ENCODE peak calls at places on chromosomes 12 and 14, in ten cellular contexts. U is lung; C is effector memory CD4-positive, alpha-beta T cell; N is tibial artery; J is AG04450; Y is neuronal stem cell; G is cardiac fibroblast; A is body of pancreas; I is fibroblast of lung; T is A549. M is an unnamed sample.
A peak's percentile ranks its signal among the peaks of the same experiment; 100 is the strongest.

GRCh38 chr12:31618228-31619025 is 27.5 kb upstream of the DENND5B start:
- DNase-seq in U (no peak), C (no peak), N (no peak), J (no peak), Y (no peak), G (peak; percentile 14), A (no peak), I (peak; percentile 18), T (no peak), M (no peak)

GRCh38 chr14:100451264-100451663 is 128.1 kb downstream of the SLC25A47 start:
- DNase-seq in U (no peak), C (no peak), N (no peak), J (no peak), Y (no peak), G (no peak), A (no peak), I (no peak), T (no peak), M (no peak)

GRCh38 chr14:90814806-90815566 is 1.2 kb downstream of the TTC7B start:
- DNase-seq in U (no peak), C (no peak), N (no peak), J (no peak), Y (no peak), G (no peak), A (no peak), I (no peak), T (no peak), M (no peak)

GRCh38 chr14:41297961-41298690 is 308.6 kb upstream of the LRFN5 start:
- DNase-seq in U (no peak), C (no peak), N (no peak), J (no peak), Y (no peak), G (no peak), A (no peak), I (no peak), T (no peak), M (no peak)

GRCh38 chr12:62933871-62934798 is 815 bp downstream of the PPM1H start:
- DNase-seq in U (peak; percentile 38), C (no peak), N (peak; percentile 25), J (no peak), Y (peak; percentile 29), G (peak; percentile 33), A (peak; percentile 20), I (peak; percentile 9), T (peak; percentile 48), M (no peak)

GRCh38 chr12:106919910-106920544 is 35.7 kb upstream of the TMEM263 start:
- DNase-seq in U (no peak), C (no peak), N (no peak), J (peak; percentile 16), Y (peak; percentile 35), G (peak; percentile 75), A (peak; percentile 30), I (peak; percentile 77), T (peak; percentile 55), M (no peak)

GRCh38 chr14:55054098-55054497 is 2.7 kb downstream of the MAPK1IP1L start:
- DNase-seq in U (no peak), C (no peak), N (no peak), J (no peak), Y (no peak), G (no peak), A (no peak), I (no peak), T (no peak), M (no peak)

GRCh38 chr14:105865266-105865903 is 339.0 kb downstream of the TMEM121 start:
- DNase-seq in U (no peak), C (no peak), N (no peak), J (no peak), Y (no peak), G (no peak), A (no peak), I (no peak), T (no peak), M (no peak)

GRCh38 chr12:2803635-2804380 is 8.7 kb upstream of the ITFG2 start:
- DNase-seq in U (no peak), C (no peak), N (no peak), J (no peak), Y (no peak), G (no peak), A (no peak), I (no peak), T (no peak), M (no peak)

GRCh38 chr14:100526632-100527031 is 60.6 kb downstream of the BEGAIN start:
- DNase-seq in U (no peak), C (no peak), N (no peak), J (no peak), Y (no peak), G (no peak), A (no peak), I (no peak), T (no peak), M (no peak)

GRCh38 chr14:70901218-70901772 is 6.0 kb upstream of the PCNX1 start:
- DNase-seq in U (no peak), C (no peak), N (no peak), J (no peak), Y (no peak), G (peak; percentile 76), A (no peak), I (peak; percentile 22), T (no peak), M (no peak)

GRCh38 chr14:41607119-41607785 is 576 bp downstream of the LRFN5 start:
- DNase-seq in U (no peak), C (no peak), N (no peak), J (no peak), Y (no peak), G (peak; percentile 36), A (no peak), I (peak; percentile 61), T (no peak), M (no peak)

GRCh38 chr12:68477256-68477655 is 133.4 kb upstream of the RAP1B start:
- DNase-seq in U (no peak), C (no peak), N (no peak), J (no peak), Y (no peak), G (no peak), A (no peak), I (no peak), T (no peak), M (no peak)

GRCh38 chr14:96461950-96462798 is 40.0 kb upstream of the PAPOLA start:
- DNase-seq in U (no peak), C (no peak), N (no peak), J (no peak), Y (no peak), G (no peak), A (peak; percentile 88), I (no peak), T (no peak), M (peak; percentile 3)

GRCh38 chr12:11697670-11698387 is 48.4 kb downstream of the ETV6 start:
- DNase-seq in U (no peak), C (no peak), N (peak; percentile 44), J (no peak), Y (no peak), G (peak; percentile 90), A (no peak), I (peak; percentile 37), T (no peak), M (no peak)
- H3K4me3 ChIP-seq in U (no peak overlapping the region), C (no peak overlapping the region), N (no peak overlapping the region), J (no peak overlapping the region), Y (no peak overlapping the region), G (no peak overlapping the region), A (no peak overlapping the region), I (no peak overlapping the region), T (no peak overlapping the region), M (no peak overlapping the region)

DNA sequence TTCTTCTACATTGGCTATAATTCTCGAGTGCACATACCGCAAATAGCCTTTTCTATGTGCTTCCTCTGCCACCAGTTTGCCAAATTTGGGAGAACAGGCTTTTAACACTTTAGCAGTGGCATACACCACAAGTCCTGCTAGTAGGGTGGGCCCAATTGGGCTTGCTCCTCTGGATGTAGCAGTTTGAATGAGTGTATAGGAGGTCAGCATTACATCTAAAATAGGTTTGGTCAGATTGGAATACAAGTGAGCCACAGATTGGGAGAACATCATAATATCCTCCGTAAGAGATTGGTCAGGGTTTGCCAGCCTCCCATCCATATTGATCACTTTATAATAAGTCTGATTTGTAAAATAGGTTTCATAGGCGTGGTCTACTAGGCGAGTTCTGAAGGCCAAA is 902 bp downstream of the ABCD2 start:
- DNase-seq in U (no peak), C (no peak), N (no peak), J (no peak), Y (no peak), G (no peak), A (no peak), I (no peak), T (no peak), M (no peak)
- H3K4me3 ChIP-seq in U (no peak overlapping the region), C (peak overlapping the region; percentile 72), N (peak overlapping the region; percentile 47), J (no peak overlapping the region), Y (peak overlapping the region; percentile 58), G (no peak overlapping the region), A (no peak overlapping the region), I (peak overlapping the region; percentile 92), T (no peak overlapping the region), M (peak overlapping the region; percentile 71)

GRCh38 chr12:24901975-24902461 is 46.9 kb downstream of the BCAT1 start:
- DNase-seq in U (no peak), C (no peak), N (no peak), J (no peak), Y (peak; percentile 77), G (no peak), A (no peak), I (no peak), T (no peak), M (no peak)
- H3K4me3 ChIP-seq in U (no peak overlapping the region), C (peak overlapping the region; percentile 41), N (peak overlapping the region; percentile 63), J (peak overlapping the region; percentile 60), Y (peak overlapping the region; percentile 46), G (peak overlapping the region; percentile 69), A (no peak overlapping the region), I (peak overlapping the region; percentile 57), T (no peak overlapping the region), M (no peak overlapping the region)

GRCh38 chr12:7638064-7638763 is 27.5 kb downstream of the APOBEC1 start:
- DNase-seq in U (no peak), C (no peak), N (no peak), J (no peak), Y (peak; percentile 38), G (no peak), A (no peak), I (no peak), T (no peak), M (no peak)

GRCh38 chr12:7642876-7643309 is 22.8 kb downstream of the APOBEC1 start:
- DNase-seq in U (no peak), C (no peak), N (no peak), J (no peak), Y (no peak), G (peak; percentile 49), A (no peak), I (peak; percentile 9), T (no peak), M (no peak)

GRCh38 chr12:7642287-7642686 is 23.4 kb downstream of the APOBEC1 start:
- DNase-seq in U (no peak), C (no peak), N (no peak), J (no peak), Y (no peak), G (no peak), A (no peak), I (no peak), T (no peak), M (no peak)

GRCh38 chr12:7638764-7639570 is 26.7 kb downstream of the APOBEC1 start:
- DNase-seq in U (peak; percentile 84), C (peak; percentile 50), N (peak; percentile 77), J (peak; percentile 37), Y (peak; percentile 86), G (peak; percentile 87), A (peak; percentile 91), I (peak; percentile 85), T (peak; percentile 63), M (peak; percentile 59)

DNA sequence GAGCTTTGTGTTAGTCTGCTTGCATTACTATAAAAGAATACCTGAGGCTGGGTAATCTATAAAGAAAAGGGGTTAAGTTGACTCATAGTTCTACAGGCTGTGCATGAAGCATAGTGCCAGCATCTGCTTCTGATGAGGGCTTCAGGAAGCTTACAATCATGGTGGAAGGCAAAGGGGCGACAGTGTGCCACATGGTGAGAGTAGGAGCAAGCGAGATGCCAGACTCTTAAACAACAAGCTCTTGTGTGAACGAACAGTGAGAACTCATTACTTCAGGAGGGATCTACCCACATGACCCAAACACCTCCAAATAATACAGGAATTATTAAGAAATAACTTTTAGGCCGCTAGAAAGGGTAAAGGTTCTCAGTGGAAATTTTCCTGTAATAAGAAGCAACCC is 28.1 kb downstream of the APOBEC1 start:
- DNase-seq in U (no peak), C (no peak), N (no peak), J (no peak), Y (no peak), G (no peak), A (no peak), I (no peak), T (no peak), M (no peak)
- H3K4me3 ChIP-seq in U (no peak overlapping the region), C (no peak overlapping the region), N (no peak overlapping the region), J (no peak overlapping the region), Y (no peak overlapping the region), G (no peak overlapping the region), A (no peak overlapping the region), I (no peak overlapping the region), T (no peak overlapping the region), M (no peak overlapping the region)

M was measured in CD8-positive, alpha-beta memory T cell.